ENCODE peak calls at places on chromosomes 13 and 19, in five cellular contexts. U is cardiac muscle cell, X is Peyer's patch, L is cardiac fibroblast, Y is AG04449. E is an unnamed sample.

GRCh38 chr13:38819053-38819452 is 132.2 kb downstream of the FREM2 start:
- DNase-seq in Y (no peak), X (no peak), L (no peak), U (peak), E (no peak)

GRCh38 chr13:113650275-113650674 is 7.7 kb downstream of the ATP4B start:
- DNase-seq in U (no peak), Y (no peak), L (no peak), X (peak), E (no peak)

GRCh38 chr13:32530841-32531253 is 7.7 kb downstream of the N4BP2L2 start:
- DNase-seq in Y (peak), L (peak), X (no peak), U (peak), E (no peak)

GRCh38 chr13:58949646-58950045 is 1214.1 kb downstream of the DIAPH3 start:
- DNase-seq in U (no peak), Y (no peak), L (no peak), X (no peak), E (no peak)

GRCh38 chr13:43489168-43489730 is 297.5 kb downstream of the ENOX1 start:
- DNase-seq in L (no peak), Y (no peak), U (peak), X (no peak), E (no peak)

GRCh38 chr19:40623403-40624239 is 22.5 kb downstream of the LTBP4 start:
- DNase-seq in L (no peak), U (peak), X (peak), Y (no peak), E (no peak)

GRCh38 chr19:3669616-3670257 is 30.5 kb downstream of the PIP5K1C start:
- DNase-seq in U (no peak), X (no peak), L (no peak), Y (no peak), E (no peak)

GRCh38 chr13:20608438-20609020 is 41.6 kb downstream of the IFT88 start:
- DNase-seq in U (peak), L (no peak), X (no peak), Y (no peak), E (no peak)

GRCh38 chr19:55058781-55059610 is 4.0 kb downstream of the RDH13 start:
- DNase-seq in U (no peak), X (no peak), Y (no peak), L (no peak), E (no peak)

GRCh38 chr19:2611483-2612464 is 90.7 kb downstream of the GNG7 start:
- DNase-seq in U (no peak), L (no peak), X (no peak), Y (no peak), E (no peak)

GRCh38 chr19:4182082-4182926 is at the start of the genes ANKRD24 and SIRT6:
- DNase-seq in X (peak), Y (peak), U (peak), L (peak), E (peak)

GRCh38 chr13:92716749-92717148 is 509.9 kb upstream of the GPC6 start:
- DNase-seq in L (peak), X (no peak), Y (no peak), U (peak), E (no peak)

GRCh38 chr13:45040626-45041025 is 51.3 kb downstream of the GPALPP1 start:
- DNase-seq in L (peak), X (no peak), U (no peak), Y (no peak), E (no peak)

GRCh38 chr19:31314849-31315620 is 34.2 kb downstream of the TSHZ3 start:
- DNase-seq in U (no peak), Y (no peak), L (no peak), X (no peak), E (no peak)
- TF ChIP-seq CTCF in U (peak), Y (peak), L (peak), X (no peak), E (no peak)

GRCh38 chr19:49340069-49340864 is 5.1 kb downstream of the CD37 start:
- DNase-seq in Y (no peak), L (peak), U (peak), X (peak), E (no peak)
- TF ChIP-seq CTCF in Y (no peak), L (no peak), U (no peak), X (no peak), E (no peak)

GRCh38 chr19:33226550-33227241 is 1.0 kb upstream of the SLC7A10 start:
- DNase-seq in L (no peak), Y (no peak), U (peak), X (peak), E (no peak)
- TF ChIP-seq CTCF in L (no peak), Y (no peak), U (no peak), X (no peak), E (no peak)

DNA sequence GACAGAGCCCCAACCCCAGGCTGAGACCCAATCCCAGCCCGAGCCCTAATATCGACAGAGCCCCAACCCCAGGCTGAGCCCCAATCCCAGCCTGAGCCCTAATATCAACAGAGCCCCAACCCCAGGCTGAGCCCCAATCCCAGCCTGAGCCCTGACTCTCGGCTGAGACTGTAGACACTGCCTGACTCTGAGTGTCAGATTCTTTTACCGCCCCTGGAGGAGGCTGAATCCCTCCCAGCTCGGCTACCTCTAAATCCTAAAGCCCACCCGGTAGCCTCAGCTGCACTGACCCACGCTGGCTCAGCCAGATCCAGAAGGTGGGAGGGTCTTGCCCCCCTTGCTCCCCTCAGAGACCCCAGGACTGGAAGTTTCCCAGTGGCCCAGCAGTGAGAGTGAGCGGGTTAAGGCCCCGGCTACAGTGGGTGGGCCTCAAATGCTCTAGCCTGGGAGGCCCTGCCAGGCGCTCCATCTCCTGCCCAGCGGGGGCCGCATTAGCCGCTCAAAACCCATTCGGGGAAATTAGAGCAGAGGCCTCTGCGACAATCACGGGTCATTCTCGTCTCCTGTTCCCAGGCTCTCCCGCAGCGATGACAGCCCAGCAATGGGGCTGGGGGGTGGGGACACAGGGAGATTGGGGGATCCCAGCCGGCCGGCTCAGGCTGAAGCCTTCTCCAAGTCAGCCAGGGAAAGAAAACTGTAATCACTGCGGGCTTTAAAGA is 43.8 kb downstream of the ZNRF4 start:
- DNase-seq in U (no peak), X (no peak), Y (no peak), L (no peak), E (no peak)
- TF ChIP-seq CTCF in U (no peak), X (no peak), Y (no peak), L (no peak), E (no peak)

GRCh38 chr19:19110410-19111137 is 27.7 kb downstream of the TMEM161A start:
- DNase-seq in Y (no peak), U (peak), X (no peak), L (no peak), E (no peak)
- TF ChIP-seq CTCF in Y (peak), U (peak), X (peak), L (no peak), E (peak)

GRCh38 chr13:85900521-85900920 is 101.3 kb upstream of the SLITRK6 start:
- DNase-seq in L (no peak), X (no peak), U (no peak), Y (no peak), E (no peak)

DNA sequence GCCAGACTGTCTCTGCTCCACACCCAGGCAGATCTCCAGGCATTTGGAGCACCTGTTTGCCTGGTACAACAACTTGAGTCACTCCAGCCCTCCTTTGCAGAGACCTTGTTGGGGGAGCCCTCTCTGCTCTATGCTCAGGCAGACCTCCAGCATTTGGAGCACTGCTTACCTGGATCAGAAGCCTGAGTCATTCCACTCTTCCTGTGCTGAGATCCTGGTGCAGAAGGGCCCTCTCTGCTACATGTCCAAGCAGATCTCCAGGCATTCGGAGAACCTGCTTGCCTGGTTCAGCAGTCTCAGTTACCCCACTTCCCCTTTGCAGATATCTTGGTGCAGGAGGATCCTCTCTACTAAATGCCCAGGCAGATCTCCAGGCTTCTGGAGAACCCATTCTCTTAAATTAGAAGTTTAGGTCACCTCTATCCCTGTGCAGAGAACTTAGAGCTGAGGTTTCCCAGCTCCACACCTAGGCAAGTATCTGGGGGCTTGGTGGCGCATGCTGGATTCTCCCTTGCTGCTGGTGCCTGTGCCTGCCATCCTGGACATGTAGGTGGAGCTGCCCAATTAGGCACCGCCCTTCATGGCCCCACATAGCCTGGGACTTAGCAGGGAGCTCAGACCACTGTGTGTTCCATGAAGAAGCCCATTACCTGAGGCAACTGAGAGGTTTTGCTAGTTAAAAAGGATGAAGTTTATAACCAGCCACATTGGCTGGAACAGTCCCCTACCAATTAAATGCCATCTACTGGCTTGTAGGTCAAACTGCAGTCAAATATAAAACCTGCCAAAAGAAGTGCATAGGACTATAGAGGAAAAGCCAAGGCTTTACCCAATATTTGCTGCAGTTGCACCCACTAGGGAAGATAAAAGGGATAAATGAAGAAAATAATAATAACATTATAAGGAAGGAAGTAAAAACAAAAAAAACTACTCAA is 97.6 kb upstream of the SLITRK6 start:
- DNase-seq in Y (no peak), U (no peak), X (no peak), L (no peak), E (no peak)
- TF ChIP-seq CTCF in Y (no peak), U (no peak), X (no peak), L (no peak), E (no peak)

GRCh38 chr19:44345969-44346368 is 10.5 kb downstream of the ZNF112 start:
- DNase-seq in U (no peak), Y (no peak), L (no peak), X (no peak), E (no peak)
- TF ChIP-seq CTCF in U (no peak), Y (no peak), L (no peak), X (no peak), E (no peak)

GRCh38 chr19:16257509-16258002 is 59.8 kb downstream of the AP1M1 start:
- DNase-seq in X (no peak), L (no peak), U (no peak), Y (no peak), E (no peak)

GRCh38 chr19:16260160-16260793 is 62.6 kb downstream of the AP1M1 start:
- DNase-seq in X (no peak), L (no peak), Y (no peak), U (no peak), E (no peak)

GRCh38 chr19:16259385-16260159 is 61.9 kb downstream of the AP1M1 start:
- DNase-seq in X (no peak), L (no peak), U (no peak), Y (no peak), E (no peak)

GRCh38 chr19:16260794-16261161 is 63.1 kb downstream of the AP1M1 start:
- DNase-seq in X (no peak), Y (no peak), L (no peak), U (no peak), E (no peak)

GRCh38 chr19:16258440-16258903 is 60.8 kb downstream of the AP1M1 start:
- DNase-seq in L (peak), U (peak), Y (no peak), X (no peak), E (no peak)
- TF ChIP-seq CTCF in L (no peak), U (no peak), Y (no peak), X (no peak), E (no peak)